ENCODE peak calls at places on chromosomes 16 and 17, in five cellular contexts. One of them, this sample, is unnamed.

GRCh38 chr17:57493625-57494024 is 237.3 kb downstream of the MSI2 start:
- DNase-seq in fibroblast of lung: no peak
- DNase-seq in colonic mucosa: no peak
- DNase-seq in stomach: no peak
- DNase-seq in osteoblast: no peak
- DNase-seq in this sample: no peak

GRCh38 chr17:57508706-57509105 is 236.4 kb downstream of the CCDC182 start:
- DNase-seq in fibroblast of lung: no peak
- DNase-seq in colonic mucosa: no peak
- DNase-seq in stomach: no peak
- DNase-seq in osteoblast: no peak
- DNase-seq in this sample: no peak

GRCh38 chr16:29996773-29997250 is 771 bp downstream of the INO80E start:
- DNase-seq in fibroblast of lung: no peak
- DNase-seq in colonic mucosa: no peak
- DNase-seq in stomach: no peak
- DNase-seq in osteoblast: no peak
- DNase-seq in this sample: no peak

GRCh38 chr17:82105882-82106696 is 8.1 kb upstream of the FASN start:
- DNase-seq in fibroblast of lung: peak; percentile 35
- DNase-seq in colonic mucosa: peak; percentile 78
- DNase-seq in stomach: peak; percentile 83
- DNase-seq in osteoblast: peak; percentile 91
- DNase-seq in this sample: no peak

GRCh38 chr16:19294156-19294649 is 8.7 kb downstream of the CLEC19A start:
- DNase-seq in fibroblast of lung: no peak
- DNase-seq in colonic mucosa: no peak
- DNase-seq in stomach: no peak
- DNase-seq in osteoblast: no peak
- DNase-seq in this sample: no peak

GRCh38 chr16:30903596-30903995 is 7.2 kb downstream of the CTF1 start:
- DNase-seq in fibroblast of lung: no peak
- DNase-seq in colonic mucosa: no peak
- DNase-seq in stomach: no peak
- DNase-seq in osteoblast: peak; percentile 80
- DNase-seq in this sample: no peak

GRCh38 chr16:54282202-54282922 is 4.2 kb downstream of the IRX3 start:
- DNase-seq in fibroblast of lung: peak; percentile 13
- DNase-seq in colonic mucosa: peak; percentile 53
- DNase-seq in stomach: peak; percentile 71
- DNase-seq in osteoblast: peak; percentile 90
- DNase-seq in this sample: no peak

GRCh38 chr16:70478912-70479341 is 24.5 kb downstream of the FCSK start:
- DNase-seq in fibroblast of lung: no peak
- DNase-seq in colonic mucosa: no peak
- DNase-seq in stomach: no peak
- DNase-seq in osteoblast: peak; percentile 90
- DNase-seq in this sample: no peak

GRCh38 chr16:4692460-4693295 is 684 bp upstream of the NUDT16L1 start:
- DNase-seq in fibroblast of lung: no peak
- DNase-seq in colonic mucosa: no peak
- DNase-seq in stomach: no peak
- DNase-seq in osteoblast: peak; percentile 92
- DNase-seq in this sample: no peak

GRCh38 chr17:43892672-43892975 is 14.7 kb downstream of the MPP2 start:
- DNase-seq in fibroblast of lung: no peak
- DNase-seq in colonic mucosa: no peak
- DNase-seq in stomach: no peak
- DNase-seq in osteoblast: no peak
- DNase-seq in this sample: no peak

GRCh38 chr17:18084256-18084655 is 3.5 kb upstream of the DRG2 start:
- DNase-seq in fibroblast of lung: no peak
- DNase-seq in colonic mucosa: no peak
- DNase-seq in stomach: no peak
- DNase-seq in osteoblast: no peak
- DNase-seq in this sample: no peak

GRCh38 chr16:67530013-67530939 is 1.6 kb downstream of the RIPOR1 start:
- DNase-seq in fibroblast of lung: peak; percentile 85
- DNase-seq in colonic mucosa: peak; percentile 59
- DNase-seq in stomach: peak; percentile 65
- DNase-seq in osteoblast: peak; percentile 100
- DNase-seq in this sample: peak; percentile 48

GRCh38 chr16:70298988-70299938 is at the start of gene DDX19B:
- DNase-seq in fibroblast of lung: peak; percentile 72
- DNase-seq in colonic mucosa: peak; percentile 85
- DNase-seq in stomach: peak; percentile 83
- DNase-seq in osteoblast: peak; percentile 89
- DNase-seq in this sample: no peak

GRCh38 chr16:47309581-47310312 is 151.1 kb downstream of the ITFG1 start:
- DNase-seq in fibroblast of lung: peak; percentile 11
- DNase-seq in colonic mucosa: no peak
- DNase-seq in stomach: no peak
- DNase-seq in osteoblast: no peak
- DNase-seq in this sample: no peak

GRCh38 chr17:10073026-10073425 is 125.4 kb downstream of the GAS7 start:
- DNase-seq in fibroblast of lung: no peak
- DNase-seq in colonic mucosa: no peak
- DNase-seq in stomach: no peak
- DNase-seq in osteoblast: no peak
- DNase-seq in this sample: no peak

GRCh38 chr16:4984174-4985000 is 26.3 kb downstream of the SEC14L5 start:
- DNase-seq in fibroblast of lung: peak; percentile 3
- DNase-seq in colonic mucosa: no peak
- DNase-seq in stomach: no peak
- DNase-seq in osteoblast: peak; percentile 90
- DNase-seq in this sample: no peak

GRCh38 chr16:90008708-90009145 is 10.5 kb downstream of the DBNDD1 start:
- DNase-seq in fibroblast of lung: peak; percentile 12
- DNase-seq in colonic mucosa: no peak
- DNase-seq in stomach: no peak
- DNase-seq in osteoblast: peak; percentile 52
- DNase-seq in this sample: no peak

GRCh38 chr16:13168091-13168572 is 266.7 kb downstream of the SHISA9 start:
- DNase-seq in fibroblast of lung: no peak
- DNase-seq in colonic mucosa: no peak
- DNase-seq in stomach: no peak
- DNase-seq in osteoblast: no peak
- DNase-seq in this sample: peak; percentile 56

GRCh38 chr16:14321542-14321941 is 250.4 kb downstream of the MRTFB start:
- DNase-seq in fibroblast of lung: no peak
- DNase-seq in colonic mucosa: no peak
- DNase-seq in stomach: no peak
- DNase-seq in osteoblast: no peak
- DNase-seq in this sample: no peak

GRCh38 chr17:60229189-60229802 is 79.5 kb downstream of the CA4 start:
- DNase-seq in fibroblast of lung: peak; percentile 9
- DNase-seq in colonic mucosa: no peak
- DNase-seq in stomach: no peak
- DNase-seq in osteoblast: peak; percentile 38
- DNase-seq in this sample: no peak

GRCh38 chr17:50101346-50102163 is 6.4 kb downstream of the PDK2 start:
- DNase-seq in fibroblast of lung: no peak
- DNase-seq in colonic mucosa: peak; percentile 89
- DNase-seq in stomach: peak; percentile 73
- DNase-seq in osteoblast: peak; percentile 88
- DNase-seq in this sample: no peak

GRCh38 chr16:87723224-87723619 is 42.6 kb downstream of the KLHDC4 start:
- DNase-seq in fibroblast of lung: peak; percentile 95
- DNase-seq in colonic mucosa: no peak
- DNase-seq in stomach: peak; percentile 48
- DNase-seq in osteoblast: peak; percentile 99
- DNase-seq in this sample: peak; percentile 98

GRCh38 chr16:50153648-50154368 is 702 bp downstream of the TENT4B start:
- DNase-seq in fibroblast of lung: peak; percentile 6
- DNase-seq in colonic mucosa: peak; percentile 42
- DNase-seq in stomach: no peak
- DNase-seq in osteoblast: peak; percentile 86
- DNase-seq in this sample: no peak

DNA sequence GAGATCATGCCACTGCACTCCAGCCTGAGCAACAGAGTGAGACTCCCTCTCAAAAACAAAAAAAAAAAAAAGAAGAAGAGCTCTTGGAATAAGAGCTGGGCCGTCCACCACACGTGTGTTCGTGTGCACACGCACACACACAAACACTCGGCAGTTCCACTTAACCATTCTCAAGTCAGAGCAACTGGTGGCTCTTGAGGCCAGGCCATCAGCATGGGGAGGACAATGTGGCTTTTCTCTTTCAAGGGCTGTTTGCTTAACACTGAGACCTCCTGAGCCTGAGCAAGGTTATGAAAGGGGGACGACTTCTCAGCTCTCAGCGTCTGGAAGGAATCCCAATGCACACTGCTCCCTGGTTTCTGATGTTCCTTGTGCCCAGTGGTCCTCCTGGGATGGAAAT is 444.9 kb downstream of the SOX9 start:
- DNase-seq in fibroblast of lung: no peak
- DNase-seq in colonic mucosa: no peak
- DNase-seq in stomach: no peak
- DNase-seq in osteoblast: no peak
- DNase-seq in this sample: no peak
- H3K27me3 ChIP-seq in fibroblast of lung: no peaks in the 10 kb centered on the region
- H3K27me3 ChIP-seq in colonic mucosa: no peaks in the 10 kb centered on the region
- H3K27me3 ChIP-seq in stomach: no peaks in the 10 kb centered on the region
- H3K27me3 ChIP-seq in osteoblast: no peaks in the 10 kb centered on the region
- H3K27me3 ChIP-seq in this sample: no peaks in the 10 kb centered on the region

GRCh38 chr17:8062807-8063483 is 24.1 kb downstream of the ALOX15B start:
- DNase-seq in fibroblast of lung: peak; percentile 15
- DNase-seq in colonic mucosa: no peak
- DNase-seq in stomach: no peak
- DNase-seq in osteoblast: peak; percentile 48
- DNase-seq in this sample: no peak
- H3K27me3 ChIP-seq in fibroblast of lung: peaks cover 61% of the 10 kb centered on the region
- H3K27me3 ChIP-seq in colonic mucosa: peaks cover 24% of the 10 kb centered on the region
- H3K27me3 ChIP-seq in stomach: no peaks in the 10 kb centered on the region
- H3K27me3 ChIP-seq in osteoblast: peaks cover 73% of the 10 kb centered on the region
- H3K27me3 ChIP-seq in this sample: peaks cover 56% of the 10 kb centered on the region

GRCh38 chr16:56633535-56633934 is 1.1 kb downstream of the MT1M start:
- DNase-seq in fibroblast of lung: no peak
- DNase-seq in colonic mucosa: no peak
- DNase-seq in stomach: no peak
- DNase-seq in osteoblast: no peak
- DNase-seq in this sample: no peak
- H3K27me3 ChIP-seq in fibroblast of lung: peaks cover 5% of the 10 kb centered on the region
- H3K27me3 ChIP-seq in colonic mucosa: peaks cover 12% of the 10 kb centered on the region
- H3K27me3 ChIP-seq in stomach: no peaks in the 10 kb centered on the region
- H3K27me3 ChIP-seq in osteoblast: peaks cover 6% of the 10 kb centered on the region
- H3K27me3 ChIP-seq in this sample: peaks cover 49% of the 10 kb centered on the region

GRCh38 chr16:2967211-2967631 is 1.9 kb upstream of the PAQR4 start:
- DNase-seq in fibroblast of lung: no peak
- DNase-seq in colonic mucosa: no peak
- DNase-seq in stomach: no peak
- DNase-seq in osteoblast: peak; percentile 58
- DNase-seq in this sample: no peak
- H3K27me3 ChIP-seq in fibroblast of lung: peaks cover 47% of the 10 kb centered on the region
- H3K27me3 ChIP-seq in colonic mucosa: peaks cover 55% of the 10 kb centered on the region
- H3K27me3 ChIP-seq in stomach: peaks cover 45% of the 10 kb centered on the region
- H3K27me3 ChIP-seq in osteoblast: peaks cover 53% of the 10 kb centered on the region
- H3K27me3 ChIP-seq in this sample: peaks cover 50% of the 10 kb centered on the region

GRCh38 chr16:80418772-80419355 is 121.9 kb upstream of the DYNLRB2 start:
- DNase-seq in fibroblast of lung: no peak
- DNase-seq in colonic mucosa: no peak
- DNase-seq in stomach: no peak
- DNase-seq in osteoblast: no peak
- DNase-seq in this sample: no peak
- H3K27me3 ChIP-seq in fibroblast of lung: no peaks in the 10 kb centered on the region
- H3K27me3 ChIP-seq in colonic mucosa: no peaks in the 10 kb centered on the region
- H3K27me3 ChIP-seq in stomach: no peaks in the 10 kb centered on the region
- H3K27me3 ChIP-seq in osteoblast: no peaks in the 10 kb centered on the region
- H3K27me3 ChIP-seq in this sample: no peaks in the 10 kb centered on the region

GRCh38 chr17:48997103-48997826 is at the start of gene IGF2BP1:
- DNase-seq in fibroblast of lung: peak; percentile 68
- DNase-seq in colonic mucosa: no peak
- DNase-seq in stomach: no peak
- DNase-seq in osteoblast: peak; percentile 90
- DNase-seq in this sample: no peak

GRCh38 chr17:48998557-48999440 is 1.6 kb downstream of the IGF2BP1 start:
- DNase-seq in fibroblast of lung: peak; percentile 43
- DNase-seq in colonic mucosa: no peak
- DNase-seq in stomach: no peak
- DNase-seq in osteoblast: no peak
- DNase-seq in this sample: no peak

GRCh38 chr17:48995871-48996695 is 1.1 kb upstream of the IGF2BP1 start:
- DNase-seq in fibroblast of lung: no peak
- DNase-seq in colonic mucosa: no peak
- DNase-seq in stomach: no peak
- DNase-seq in osteoblast: peak; percentile 73
- DNase-seq in this sample: no peak

GRCh38 chr17:48996696-48997102 is 486 bp upstream of the IGF2BP1 start:
- DNase-seq in fibroblast of lung: no peak
- DNase-seq in colonic mucosa: no peak
- DNase-seq in stomach: no peak
- DNase-seq in osteoblast: no peak
- DNase-seq in this sample: no peak

DNA sequence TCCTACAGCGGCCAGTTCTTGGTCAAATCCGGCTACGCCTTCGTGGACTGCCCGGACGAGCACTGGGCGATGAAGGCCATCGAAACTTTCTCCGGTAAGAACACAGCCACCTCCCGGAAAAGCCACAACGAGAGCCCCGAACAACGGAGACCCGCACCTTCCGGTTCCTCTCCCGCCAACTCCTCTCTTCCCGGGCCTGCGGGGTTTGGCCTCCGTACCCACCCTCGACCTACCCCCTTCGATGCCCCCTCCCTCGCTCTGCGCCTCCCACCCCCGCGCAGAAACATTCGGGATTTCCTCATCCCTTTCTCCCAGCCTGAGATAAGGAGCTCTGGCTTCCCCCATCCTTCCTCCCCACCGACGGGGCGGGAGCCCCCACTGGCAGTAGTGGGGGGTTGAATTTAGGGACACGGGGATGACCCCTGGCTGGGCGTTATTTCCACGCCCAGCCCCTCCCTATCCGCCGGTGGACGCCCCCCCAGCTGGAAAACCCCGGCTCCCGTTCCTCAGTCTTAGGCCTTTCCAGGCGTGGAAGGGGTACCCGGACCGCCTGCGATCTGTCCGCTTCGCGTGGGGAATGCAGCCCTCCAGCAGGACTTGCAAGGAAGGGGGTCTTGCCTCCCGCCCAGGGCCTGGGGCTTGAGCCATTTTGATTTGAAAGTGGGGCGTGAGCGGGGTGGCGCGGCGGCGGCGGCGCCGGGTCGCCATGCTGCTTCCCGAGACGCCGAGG is 807 bp downstream of the IGF2BP1 start:
- DNase-seq in fibroblast of lung: peak; percentile 35
- DNase-seq in colonic mucosa: no peak
- DNase-seq in stomach: no peak
- DNase-seq in osteoblast: peak; percentile 87
- DNase-seq in this sample: no peak
- H3K27me3 ChIP-seq in fibroblast of lung: peaks cover 72% of the 10 kb centered on the region
- H3K27me3 ChIP-seq in colonic mucosa: peaks cover 91% of the 10 kb centered on the region
- H3K27me3 ChIP-seq in stomach: peaks cover 42% of the 10 kb centered on the region
- H3K27me3 ChIP-seq in osteoblast: peaks cover 95% of the 10 kb centered on the region
- H3K27me3 ChIP-seq in this sample: peaks cover 44% of the 10 kb centered on the region

This sample was measured in kidney epithelial cell.